ENCODE peak calls at places on chromosomes 2 and 18, in six cellular contexts. C, G, Z, Q, K and L are unnamed samples.
A peak's percentile ranks its signal among the peaks of the same experiment; 100 is the strongest.

GRCh38 chr2:71612581-71613520 is 159.5 kb downstream of the DYSF start:
- DNase-seq in C (no peak), G (no peak), Z (peak; percentile 11), Q (no peak), K (no peak), L (peak; percentile 22)

GRCh38 chr2:239252433-239253200 is 148.2 kb downstream of the HDAC4 start:
- DNase-seq in C (no peak), G (peak; percentile 83), Z (no peak), Q (no peak), K (no peak), L (no peak)

GRCh38 chr18:62030091-62030985 is 137.5 kb upstream of the RNF152 start:
- DNase-seq in C (no peak), G (no peak), Z (no peak), Q (no peak), K (no peak), L (no peak)

GRCh38 chr2:28736034-28736433 is 15.6 kb upstream of the PPP1CB start:
- DNase-seq in C (no peak), G (peak; percentile 89), Z (no peak), Q (no peak), K (peak; percentile 68), L (peak; percentile 71)

GRCh38 chr2:150644298-150645067 is 157.0 kb upstream of the RND3 start:
- DNase-seq in C (no peak), G (peak; percentile 56), Z (no peak), Q (no peak), K (no peak), L (no peak)

GRCh38 chr2:159442159-159442852 is 155.8 kb upstream of the WDSUB1 start:
- DNase-seq in C (no peak), G (no peak), Z (no peak), Q (no peak), K (no peak), L (no peak)

GRCh38 chr2:58240595-58240937 is 559 bp downstream of the FANCL start:
- DNase-seq in C (no peak), G (no peak), Z (no peak), Q (no peak), K (no peak), L (no peak)

GRCh38 chr2:233061591-233062446 is 1.7 kb downstream of the INPP5D start:
- DNase-seq in C (no peak), G (peak; percentile 63), Z (no peak), Q (no peak), K (no peak), L (peak; percentile 52)

GRCh38 chr2:175903384-175903936 is 98.6 kb downstream of the LNPK start:
- DNase-seq in C (no peak), G (no peak), Z (no peak), Q (no peak), K (no peak), L (no peak)

GRCh38 chr2:9114457-9114856 is 92.2 kb upstream of the ASAP2 start:
- DNase-seq in C (no peak), G (no peak), Z (no peak), Q (no peak), K (no peak), L (no peak)

DNA sequence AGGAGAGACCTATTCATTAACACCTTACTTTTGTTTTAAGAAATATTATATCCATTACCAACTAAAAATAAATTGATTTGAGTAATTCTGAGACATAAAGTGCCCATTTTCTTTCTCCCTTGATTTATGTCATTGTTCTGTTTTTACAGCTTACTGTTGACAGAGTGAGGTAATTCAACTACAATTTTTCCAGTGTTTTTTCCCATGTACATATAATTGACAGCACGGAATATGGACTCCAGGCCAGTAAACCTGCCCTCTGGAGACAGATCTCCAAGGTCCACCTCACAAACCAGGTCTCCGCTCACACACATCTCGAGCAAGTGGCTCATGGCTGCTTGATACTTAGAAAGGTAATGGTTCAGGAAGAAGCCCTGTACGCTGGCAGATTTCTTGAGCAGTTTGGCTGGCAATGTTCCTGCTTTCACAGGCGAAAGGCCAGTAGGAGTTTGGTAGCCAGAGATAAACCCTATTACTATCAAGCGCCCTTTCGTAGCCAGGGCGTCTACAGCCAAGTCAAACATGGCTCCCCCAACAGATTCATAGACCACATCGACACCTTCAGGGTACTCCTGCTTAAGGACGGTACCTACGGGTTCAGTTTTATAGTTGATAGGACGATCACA is 7.6 kb downstream of the PTGR3 start:
- DNase-seq in C (no peak), G (no peak), Z (no peak), Q (no peak), K (no peak), L (no peak)
- H3K27ac ChIP-seq in C (no peak overlapping the region), G (no peak overlapping the region), Z (no peak overlapping the region), Q (no peak overlapping the region), K (no peak overlapping the region), L (no peak overlapping the region)

DNA sequence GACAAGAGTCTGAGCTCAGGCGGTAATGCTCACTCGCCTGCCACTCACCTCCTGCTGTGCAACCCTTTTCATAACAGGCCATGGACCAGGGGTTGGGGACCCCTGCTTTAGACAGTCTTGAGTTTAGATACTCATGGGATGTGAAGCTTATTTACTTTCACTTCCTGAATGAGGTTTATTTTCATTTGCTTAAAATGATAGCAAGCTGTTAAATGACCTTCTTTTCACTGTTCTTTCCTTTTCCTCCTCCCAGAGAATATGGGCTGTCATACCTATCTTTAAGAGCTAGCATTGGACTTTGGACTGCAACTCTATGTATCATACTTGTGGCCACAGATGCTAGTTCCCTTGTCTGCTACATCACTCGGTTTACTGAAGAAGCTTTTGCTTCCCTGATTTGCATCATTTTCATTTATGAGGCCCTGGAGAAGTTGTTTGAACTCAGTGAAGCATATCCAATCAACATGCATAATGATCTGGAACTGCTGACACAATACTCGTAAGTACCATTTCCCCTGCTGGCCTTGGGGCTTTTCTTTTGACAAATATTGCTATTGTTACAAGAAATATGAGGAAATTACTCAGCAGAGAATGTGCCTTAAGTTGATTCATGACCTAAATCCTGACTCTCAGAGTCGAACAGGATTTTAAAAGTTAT is 168.5 kb downstream of the DPP4 start:
- DNase-seq in C (no peak), G (no peak), Z (no peak), Q (no peak), K (no peak), L (no peak)
- H3K9me3 ChIP-seq in C (no peaks in the 10 kb centered on the region), G (no peaks in the 10 kb centered on the region), Z (no peaks in the 10 kb centered on the region), Q (no peaks in the 10 kb centered on the region), K (no peaks in the 10 kb centered on the region), L (no peaks in the 10 kb centered on the region)

GRCh38 chr2:1997976-1998375 is 253.7 kb upstream of the PXDN start:
- DNase-seq in C (no peak), G (no peak), Z (no peak), Q (no peak), K (no peak), L (no peak)
- H3K27ac ChIP-seq in C (no peak overlapping the region), G (no peak overlapping the region), Z (no peak overlapping the region), Q (no peak overlapping the region), K (no peak overlapping the region), L (no peak overlapping the region)

GRCh38 chr2:2271471-2271941 is 59.6 kb downstream of the MYT1L start:
- DNase-seq in C (no peak), G (peak; percentile 63), Z (no peak), Q (no peak), K (no peak), L (peak; percentile 26)
- H3K9me3 ChIP-seq in C (no peaks in the 10 kb centered on the region), G (no peaks in the 10 kb centered on the region), Z (no peaks in the 10 kb centered on the region), Q (no peaks in the 10 kb centered on the region), K (no peaks in the 10 kb centered on the region), L (no peaks in the 10 kb centered on the region)

GRCh38 chr2:182446087-182446486 is 19.3 kb upstream of the PDE1A start:
- DNase-seq in C (no peak), G (no peak), Z (no peak), Q (no peak), K (no peak), L (no peak)
- H3K27ac ChIP-seq in C (no peak overlapping the region), G (no peak overlapping the region), Z (no peak overlapping the region), Q (no peak overlapping the region), K (peak overlapping the region; percentile 34), L (no peak overlapping the region)

DNA sequence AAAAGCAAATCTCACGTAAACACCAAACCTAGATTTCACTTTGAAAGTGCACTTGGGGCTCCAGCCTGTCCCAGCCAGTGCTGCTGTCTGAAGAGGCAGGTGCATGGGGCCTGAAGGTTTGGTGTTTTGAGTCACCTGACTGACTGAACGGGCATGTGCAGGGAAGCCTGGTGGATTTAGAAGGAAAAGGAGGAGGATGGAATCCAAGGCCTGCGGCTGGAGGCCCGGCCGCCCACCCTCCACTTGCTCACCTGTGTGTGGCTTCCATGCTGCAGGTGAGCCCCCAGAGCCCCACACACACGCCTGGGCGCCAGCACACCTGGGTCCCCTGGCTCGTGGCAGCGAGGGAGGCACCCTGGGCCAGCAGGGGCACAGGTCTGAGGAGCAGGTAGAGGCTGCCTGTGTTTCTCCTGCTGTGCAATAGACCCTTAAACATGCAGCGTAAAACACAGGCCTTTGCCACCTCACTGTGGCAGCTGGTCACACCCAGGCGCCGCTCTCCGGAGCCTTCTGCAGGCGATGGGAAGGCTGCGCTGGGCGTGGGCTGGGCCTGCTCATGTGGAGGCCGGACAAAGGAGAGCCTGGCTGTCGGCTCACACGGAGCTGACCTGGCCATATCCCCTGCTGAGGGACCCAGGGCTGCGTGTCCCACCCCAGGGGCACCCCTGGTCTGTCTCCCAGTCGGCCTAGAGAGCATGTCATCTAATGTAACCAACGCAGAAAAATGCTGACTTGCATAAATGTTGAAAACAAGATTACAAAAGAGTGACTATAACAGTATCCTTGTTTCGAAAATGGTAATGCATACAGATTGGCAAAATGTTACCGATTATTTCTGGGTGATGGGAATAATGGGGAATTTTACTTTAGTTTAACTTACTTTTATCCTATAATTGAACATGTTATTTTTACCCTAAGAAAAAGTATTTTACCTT is 71.3 kb downstream of the TMEM18 start:
- DNase-seq in C (no peak), G (no peak), Z (no peak), Q (no peak), K (no peak), L (no peak)
- H3K9me3 ChIP-seq in C (no peaks in the 10 kb centered on the region), G (no peaks in the 10 kb centered on the region), Z (no peaks in the 10 kb centered on the region), Q (no peaks in the 10 kb centered on the region), K (no peaks in the 10 kb centered on the region), L (no peaks in the 10 kb centered on the region)

GRCh38 chr2:151767536-151767935 is 33.3 kb upstream of the NEB start:
- DNase-seq in C (no peak), G (no peak), Z (no peak), Q (no peak), K (no peak), L (no peak)
- H3K27ac ChIP-seq in C (no peak overlapping the region), G (no peak overlapping the region), Z (peak overlapping the region; percentile 56), Q (no peak overlapping the region), K (no peak overlapping the region), L (no peak overlapping the region)

GRCh38 chr2:172510582-172510981 is 45.3 kb upstream of the PDK1 start:
- DNase-seq in C (no peak), G (no peak), Z (no peak), Q (no peak), K (no peak), L (no peak)
- H3K9me3 ChIP-seq in C (peaks cover 12% of the 10 kb centered on the region), G (peaks cover 35% of the 10 kb centered on the region), Z (peaks cover 14% of the 10 kb centered on the region), Q (peaks cover 27% of the 10 kb centered on the region), K (peaks cover 19% of the 10 kb centered on the region), L (peaks cover 12% of the 10 kb centered on the region)